ENCODE peak calls at places on chromosomes 16 and 17, in ten cellular contexts. One of them, this sample, is unnamed.

GRCh38 chr16:85245307-85246172 is 133.3 kb upstream of the CIBAR2 start:
- DNase-seq in cardiac muscle cell: peak; percentile 67
- DNase-seq in IMR-90: peak; percentile 79
- DNase-seq in heart right ventricle: peak; percentile 68
- DNase-seq in fibroblast of the aortic adventitia: peak; percentile 82
- DNase-seq in GM23338: peak; percentile 82
- DNase-seq in lower leg skin: no peak
- DNase-seq in stomach: peak; percentile 44
- DNase-seq in Caco-2: peak; percentile 82
- DNase-seq in AG04450: peak; percentile 50
- DNase-seq in this sample: peak; percentile 1

GRCh38 chr17:10674696-10675095 is 17.6 kb upstream of the MYH3 start:
- DNase-seq in lower leg skin: no peak
- DNase-seq in IMR-90: no peak
- DNase-seq in fibroblast of the aortic adventitia: no peak
- DNase-seq in stomach: no peak
- DNase-seq in heart right ventricle: no peak
- DNase-seq in cardiac muscle cell: no peak
- DNase-seq in AG04450: no peak
- DNase-seq in Caco-2: no peak
- DNase-seq in GM23338: no peak
- DNase-seq in this sample: no peak

GRCh38 chr16:66483689-66484452 is 56.8 kb downstream of the BEAN1 start:
- DNase-seq in GM23338: peak; percentile 87
- DNase-seq in AG04450: no peak
- DNase-seq in IMR-90: peak; percentile 63
- DNase-seq in fibroblast of the aortic adventitia: peak; percentile 71
- DNase-seq in cardiac muscle cell: peak; percentile 84
- DNase-seq in lower leg skin: peak; percentile 67
- DNase-seq in stomach: peak; percentile 76
- DNase-seq in heart right ventricle: peak; percentile 83
- DNase-seq in Caco-2: peak; percentile 85
- DNase-seq in this sample: no peak

GRCh38 chr16:49889725-49890397 is 33.9 kb upstream of the ZNF423 start:
- DNase-seq in cardiac muscle cell: no peak
- DNase-seq in AG04450: no peak
- DNase-seq in heart right ventricle: no peak
- DNase-seq in GM23338: no peak
- DNase-seq in fibroblast of the aortic adventitia: peak; percentile 33
- DNase-seq in IMR-90: no peak
- DNase-seq in Caco-2: no peak
- DNase-seq in stomach: no peak
- DNase-seq in lower leg skin: no peak
- DNase-seq in this sample: no peak

GRCh38 chr17:15220785-15221184 is 44.3 kb downstream of the PMP22 start:
- DNase-seq in IMR-90: no peak
- DNase-seq in fibroblast of the aortic adventitia: peak; percentile 28
- DNase-seq in AG04450: no peak
- DNase-seq in heart right ventricle: no peak
- DNase-seq in stomach: no peak
- DNase-seq in Caco-2: no peak
- DNase-seq in lower leg skin: no peak
- DNase-seq in cardiac muscle cell: no peak
- DNase-seq in GM23338: no peak
- DNase-seq in this sample: no peak

GRCh38 chr16:89200850-89201466 is 621 bp upstream of the SLC22A31 start:
- DNase-seq in stomach: no peak
- DNase-seq in lower leg skin: no peak
- DNase-seq in GM23338: peak; percentile 56
- DNase-seq in IMR-90: no peak
- DNase-seq in AG04450: no peak
- DNase-seq in cardiac muscle cell: no peak
- DNase-seq in fibroblast of the aortic adventitia: no peak
- DNase-seq in heart right ventricle: no peak
- DNase-seq in Caco-2: no peak
- DNase-seq in this sample: no peak

GRCh38 chr16:62036101-62036806 is at the start of gene CDH8:
- DNase-seq in cardiac muscle cell: peak; percentile 80
- DNase-seq in AG04450: no peak
- DNase-seq in heart right ventricle: no peak
- DNase-seq in fibroblast of the aortic adventitia: no peak
- DNase-seq in stomach: no peak
- DNase-seq in GM23338: peak; percentile 79
- DNase-seq in lower leg skin: no peak
- DNase-seq in Caco-2: no peak
- DNase-seq in IMR-90: no peak
- DNase-seq in this sample: no peak

GRCh38 chr16:87369117-87369775 is 14.3 kb downstream of the FBXO31 start:
- DNase-seq in GM23338: no peak
- DNase-seq in lower leg skin: no peak
- DNase-seq in cardiac muscle cell: no peak
- DNase-seq in IMR-90: no peak
- DNase-seq in fibroblast of the aortic adventitia: no peak
- DNase-seq in heart right ventricle: no peak
- DNase-seq in AG04450: no peak
- DNase-seq in Caco-2: no peak
- DNase-seq in stomach: no peak
- DNase-seq in this sample: no peak

GRCh38 chr17:17141860-17142552 is 64.1 kb downstream of the PLD6 start:
- DNase-seq in heart right ventricle: no peak
- DNase-seq in fibroblast of the aortic adventitia: peak; percentile 67
- DNase-seq in IMR-90: peak; percentile 50
- DNase-seq in GM23338: peak; percentile 79
- DNase-seq in AG04450: no peak
- DNase-seq in Caco-2: no peak
- DNase-seq in cardiac muscle cell: peak; percentile 69
- DNase-seq in stomach: no peak
- DNase-seq in lower leg skin: no peak
- DNase-seq in this sample: no peak

GRCh38 chr16:87333101-87333500 is 15.9 kb upstream of the C16orf95 start:
- DNase-seq in cardiac muscle cell: no peak
- DNase-seq in Caco-2: no peak
- DNase-seq in fibroblast of the aortic adventitia: no peak
- DNase-seq in lower leg skin: no peak
- DNase-seq in GM23338: no peak
- DNase-seq in heart right ventricle: no peak
- DNase-seq in stomach: no peak
- DNase-seq in AG04450: no peak
- DNase-seq in IMR-90: no peak
- DNase-seq in this sample: no peak

GRCh38 chr16:87584271-87584670 is 18.0 kb upstream of the JPH3 start:
- DNase-seq in IMR-90: peak; percentile 80
- DNase-seq in Caco-2: no peak
- DNase-seq in cardiac muscle cell: no peak
- DNase-seq in lower leg skin: no peak
- DNase-seq in GM23338: no peak
- DNase-seq in heart right ventricle: no peak
- DNase-seq in AG04450: no peak
- DNase-seq in stomach: no peak
- DNase-seq in fibroblast of the aortic adventitia: peak; percentile 38
- DNase-seq in this sample: no peak

GRCh38 chr16:84212631-84213030 is 21.7 kb downstream of the ADAD2 start:
- DNase-seq in IMR-90: no peak
- DNase-seq in GM23338: no peak
- DNase-seq in cardiac muscle cell: no peak
- DNase-seq in AG04450: no peak
- DNase-seq in stomach: no peak
- DNase-seq in heart right ventricle: no peak
- DNase-seq in Caco-2: no peak
- DNase-seq in lower leg skin: no peak
- DNase-seq in fibroblast of the aortic adventitia: no peak
- DNase-seq in this sample: no peak
- H3K4me3 ChIP-seq in IMR-90: no peak overlapping the region
- H3K4me3 ChIP-seq in GM23338: no peak overlapping the region
- H3K4me3 ChIP-seq in cardiac muscle cell: no peak overlapping the region
- H3K4me3 ChIP-seq in AG04450: no peak overlapping the region
- H3K4me3 ChIP-seq in stomach: no peak overlapping the region
- H3K4me3 ChIP-seq in heart right ventricle: no peak overlapping the region
- H3K4me3 ChIP-seq in Caco-2: no peak overlapping the region
- H3K4me3 ChIP-seq in lower leg skin: no peak overlapping the region
- H3K4me3 ChIP-seq in fibroblast of the aortic adventitia: no peak overlapping the region
- H3K4me3 ChIP-seq in this sample: no peak overlapping the region

GRCh38 chr17:19762515-19762961 is 14.4 kb upstream of the ALDH3A1 start:
- DNase-seq in GM23338: peak; percentile 92
- DNase-seq in AG04450: no peak
- DNase-seq in heart right ventricle: no peak
- DNase-seq in cardiac muscle cell: peak; percentile 84
- DNase-seq in fibroblast of the aortic adventitia: peak; percentile 61
- DNase-seq in lower leg skin: no peak
- DNase-seq in IMR-90: peak; percentile 59
- DNase-seq in Caco-2: peak; percentile 71
- DNase-seq in stomach: peak; percentile 72
- DNase-seq in this sample: no peak
- TF ChIP-seq CTCF in GM23338: peak; percentile 64
- TF ChIP-seq CTCF in AG04450: peak; percentile 89
- TF ChIP-seq CTCF in heart right ventricle: peak; percentile 60
- TF ChIP-seq CTCF in cardiac muscle cell: peak; percentile 90
- TF ChIP-seq CTCF in fibroblast of the aortic adventitia: peak; percentile 72
- TF ChIP-seq CTCF in lower leg skin: peak; percentile 39
- TF ChIP-seq CTCF in IMR-90: peak; percentile 80
- TF ChIP-seq CTCF in Caco-2: peak; percentile 77
- TF ChIP-seq CTCF in stomach: no peak
- TF ChIP-seq CTCF in this sample: peak; percentile 78

GRCh38 chr17:46770439-46770817 is 48.1 kb downstream of the WNT3 start:
- DNase-seq in AG04450: no peak
- DNase-seq in GM23338: peak; percentile 21
- DNase-seq in cardiac muscle cell: no peak
- DNase-seq in heart right ventricle: no peak
- DNase-seq in IMR-90: no peak
- DNase-seq in Caco-2: no peak
- DNase-seq in lower leg skin: no peak
- DNase-seq in stomach: no peak
- DNase-seq in fibroblast of the aortic adventitia: no peak
- DNase-seq in this sample: no peak

GRCh38 chr17:46768540-46768870 is 50.0 kb downstream of the WNT3 start:
- DNase-seq in cardiac muscle cell: no peak
- DNase-seq in fibroblast of the aortic adventitia: no peak
- DNase-seq in stomach: peak; percentile 21
- DNase-seq in heart right ventricle: no peak
- DNase-seq in AG04450: no peak
- DNase-seq in lower leg skin: no peak
- DNase-seq in IMR-90: no peak
- DNase-seq in GM23338: no peak
- DNase-seq in Caco-2: no peak
- DNase-seq in this sample: no peak

GRCh38 chr17:46771601-46772012 is 46.9 kb downstream of the WNT3 start:
- DNase-seq in heart right ventricle: no peak
- DNase-seq in GM23338: peak; percentile 57
- DNase-seq in AG04450: no peak
- DNase-seq in IMR-90: no peak
- DNase-seq in Caco-2: peak; percentile 72
- DNase-seq in fibroblast of the aortic adventitia: no peak
- DNase-seq in lower leg skin: no peak
- DNase-seq in stomach: peak; percentile 26
- DNase-seq in cardiac muscle cell: peak; percentile 75
- DNase-seq in this sample: no peak

GRCh38 chr17:46770818-46771600 is 47.5 kb downstream of the WNT3 start:
- DNase-seq in fibroblast of the aortic adventitia: no peak
- DNase-seq in GM23338: peak; percentile 68
- DNase-seq in IMR-90: peak; percentile 23
- DNase-seq in stomach: peak; percentile 42
- DNase-seq in Caco-2: no peak
- DNase-seq in AG04450: no peak
- DNase-seq in heart right ventricle: no peak
- DNase-seq in cardiac muscle cell: peak; percentile 72
- DNase-seq in lower leg skin: no peak
- DNase-seq in this sample: no peak

DNA sequence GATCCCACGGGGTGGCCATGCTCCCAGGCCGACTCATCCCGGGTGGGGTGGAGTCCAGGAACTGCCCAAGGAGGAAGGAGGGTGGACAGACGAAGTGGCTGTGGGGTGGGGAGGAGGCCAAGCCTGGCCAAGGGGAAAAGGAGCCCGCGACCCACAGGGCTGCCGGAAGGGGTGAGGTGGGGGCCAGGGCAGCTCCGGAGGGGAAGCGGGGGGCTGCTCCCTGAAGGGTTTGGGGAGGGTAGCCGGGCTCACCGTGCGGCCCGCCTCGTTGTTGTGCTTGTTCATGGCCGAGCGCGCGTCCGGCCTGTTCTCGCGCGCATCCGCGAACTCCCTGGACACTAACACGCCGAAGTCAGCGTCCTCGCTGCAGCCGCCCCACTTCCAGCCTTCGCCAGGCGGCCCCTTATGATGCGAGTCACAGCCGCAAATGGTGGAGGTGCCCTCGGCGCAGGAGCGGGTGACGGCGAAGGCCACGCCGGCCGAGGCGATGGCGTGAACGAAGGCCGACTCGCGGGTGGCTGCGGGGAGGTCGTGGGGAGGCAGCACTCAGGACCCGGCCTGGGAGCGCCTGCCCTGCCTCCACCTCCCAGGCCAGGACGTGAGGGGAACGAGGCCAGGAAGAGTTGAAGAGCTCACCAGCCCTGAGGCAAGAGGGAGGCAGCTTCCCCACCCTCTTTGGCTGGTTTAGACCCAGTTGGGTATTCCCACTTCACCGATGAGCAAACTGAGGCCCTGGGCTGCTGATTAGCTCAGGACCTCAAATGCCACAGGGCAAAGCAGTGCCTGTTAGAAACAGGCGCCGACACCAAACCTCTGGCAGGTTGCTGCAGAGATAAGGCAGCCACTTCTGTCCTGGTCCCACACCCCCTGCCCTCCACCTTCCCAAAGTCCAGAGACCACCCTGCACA is 48.7 kb downstream of the WNT3 start:
- DNase-seq in GM23338: no peak
- DNase-seq in IMR-90: no peak
- DNase-seq in AG04450: no peak
- DNase-seq in fibroblast of the aortic adventitia: no peak
- DNase-seq in cardiac muscle cell: no peak
- DNase-seq in Caco-2: no peak
- DNase-seq in heart right ventricle: no peak
- DNase-seq in lower leg skin: no peak
- DNase-seq in stomach: peak; percentile 24
- DNase-seq in this sample: no peak
- H3K4me3 ChIP-seq in GM23338: peak overlapping the region; percentile 61
- H3K4me3 ChIP-seq in IMR-90: no peak overlapping the region
- H3K4me3 ChIP-seq in AG04450: no peak overlapping the region
- H3K4me3 ChIP-seq in fibroblast of the aortic adventitia: no peak overlapping the region
- H3K4me3 ChIP-seq in cardiac muscle cell: no peak overlapping the region
- H3K4me3 ChIP-seq in Caco-2: peak overlapping the region; percentile 61
- H3K4me3 ChIP-seq in heart right ventricle: peak overlapping the region; percentile 28
- H3K4me3 ChIP-seq in lower leg skin: no peak overlapping the region
- H3K4me3 ChIP-seq in stomach: peak overlapping the region; percentile 12
- H3K4me3 ChIP-seq in this sample: peak overlapping the region; percentile 26

DNA sequence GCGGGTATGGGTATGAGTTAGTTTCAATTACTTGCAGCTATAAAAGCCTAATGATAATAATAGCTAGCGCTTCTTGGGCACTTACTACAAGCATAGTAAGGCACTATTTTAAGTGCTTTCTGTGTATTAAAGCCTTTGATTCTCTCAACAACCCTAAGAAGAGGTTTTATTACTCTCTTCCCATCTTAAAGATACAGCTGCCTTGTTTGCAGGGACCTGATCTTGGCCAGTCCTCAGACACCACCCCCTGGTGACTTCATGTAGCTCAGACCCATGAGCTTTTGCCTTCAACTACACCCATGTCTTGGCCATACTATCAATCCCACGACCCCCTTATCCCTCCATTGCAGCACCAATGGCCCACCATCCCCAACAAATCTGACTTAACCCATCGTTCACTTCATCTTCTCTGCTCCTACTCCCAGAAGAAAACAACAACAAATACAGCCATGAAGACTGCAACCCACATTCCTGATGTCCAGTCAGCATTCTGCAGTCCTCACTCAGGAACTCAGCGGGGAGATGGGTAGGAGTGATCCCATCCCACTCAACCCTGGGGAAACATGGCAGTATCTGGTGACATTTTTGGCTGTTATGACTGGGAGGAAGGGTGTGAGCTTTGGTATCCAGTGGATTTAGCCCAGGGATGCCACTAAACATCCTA is 4.2 kb downstream of the GGA2 start:
- DNase-seq in cardiac muscle cell: no peak
- DNase-seq in stomach: no peak
- DNase-seq in AG04450: no peak
- DNase-seq in GM23338: no peak
- DNase-seq in Caco-2: no peak
- DNase-seq in fibroblast of the aortic adventitia: no peak
- DNase-seq in heart right ventricle: no peak
- DNase-seq in lower leg skin: no peak
- DNase-seq in IMR-90: no peak
- DNase-seq in this sample: peak; percentile 12
- TF ChIP-seq CTCF in cardiac muscle cell: peak; percentile 2
- TF ChIP-seq CTCF in stomach: no peak
- TF ChIP-seq CTCF in AG04450: no peak
- TF ChIP-seq CTCF in GM23338: no peak
- TF ChIP-seq CTCF in Caco-2: no peak
- TF ChIP-seq CTCF in fibroblast of the aortic adventitia: no peak
- TF ChIP-seq CTCF in heart right ventricle: no peak
- TF ChIP-seq CTCF in lower leg skin: no peak
- TF ChIP-seq CTCF in IMR-90: peak; percentile 3
- TF ChIP-seq CTCF in this sample: peak; percentile 26

This sample was measured in epithelial cell of proximal tubule.